ENCODE peak calls at places on chromosomes 11 and 22, in four cellular contexts. K is fibroblast of pulmonary artery, W is fibroblast of the aortic adventitia, C is astrocyte of the cerebellum. F is an unnamed sample.

GRCh38 chr22:19448076-19448607 is 631 bp upstream of the C22orf39 start:
- DNase-seq in C (no peak), W (peak; percentile 65), K (peak; percentile 70), F (peak; percentile 31)

GRCh38 chr11:115919341-115920086 is 415.3 kb upstream of the CADM1 start:
- DNase-seq in K (peak; percentile 7), W (no peak), C (no peak), F (peak; percentile 92)

GRCh38 chr11:75302346-75302745 is 49.1 kb downstream of the ARRB1 start:
- DNase-seq in C (no peak), W (no peak), K (no peak), F (no peak)

GRCh38 chr11:67071420-67072284 is 15.0 kb downstream of the RHOD start:
- DNase-seq in W (peak; percentile 65), K (peak; percentile 72), C (peak; percentile 38), F (no peak)

GRCh38 chr11:134758342-134758931 is 346.4 kb upstream of the B3GAT1 start:
- DNase-seq in C (no peak), W (no peak), K (no peak), F (no peak)

GRCh38 chr11:74739546-74740270 is 8.5 kb upstream of the CHRDL2 start:
- DNase-seq in W (peak; percentile 75), C (peak; percentile 32), K (peak; percentile 79), F (no peak)

GRCh38 chr11:119844808-119845207 is 115.8 kb upstream of the NECTIN1 start:
- DNase-seq in K (no peak), W (no peak), C (no peak), F (no peak)

GRCh38 chr22:40679964-40680818 is 907 bp downstream of the MCHR1 start:
- DNase-seq in K (peak; percentile 46), W (peak; percentile 18), C (no peak), F (no peak)

GRCh38 chr11:79971255-79971654 is 530.4 kb upstream of the TENM4 start:
- DNase-seq in C (no peak), W (no peak), K (no peak), F (no peak)

GRCh38 chr11:75246673-75247350 is 6.2 kb downstream of the TPBGL start:
- DNase-seq in K (no peak), C (no peak), W (no peak), F (no peak)

GRCh38 chr11:20444537-20444936 is 57.0 kb downstream of the PRMT3 start:
- DNase-seq in K (no peak), C (no peak), W (no peak), F (no peak)

GRCh38 chr11:13682212-13682611 is 13.7 kb downstream of the FAR1 start:
- DNase-seq in W (peak; percentile 11), K (no peak), C (no peak), F (no peak)

GRCh38 chr11:60771879-60772525 is 13.1 kb upstream of the MS4A10 start:
- DNase-seq in W (no peak), K (no peak), C (no peak), F (no peak)

GRCh38 chr11:76626921-76627391 is 43.6 kb downstream of the LRRC32 start:
- DNase-seq in C (peak; percentile 78), K (no peak), W (no peak), F (no peak)

GRCh38 chr22:36865346-36865745 is 4.5 kb downstream of the NCF4 start:
- DNase-seq in K (peak; percentile 35), W (no peak), C (no peak), F (no peak)

GRCh38 chr11:9142732-9143131 is 51.3 kb upstream of the SCUBE2 start:
- DNase-seq in W (no peak), K (no peak), C (no peak), F (no peak)

GRCh38 chr22:35995772-35996171 is 32.9 kb downstream of the RBFOX2 start:
- DNase-seq in C (peak; percentile 95), W (peak; percentile 99), K (peak; percentile 97), F (no peak)

GRCh38 chr22:31350410-31350863 is 4.3 kb upstream of the PATZ1 start:
- DNase-seq in C (no peak), W (no peak), K (peak; percentile 31), F (no peak)

GRCh38 chr11:84420261-84420660 is 1134.1 kb upstream of the CCDC90B start:
- DNase-seq in W (peak; percentile 8), C (no peak), K (no peak), F (no peak)

GRCh38 chr11:520428-521178 is 13.6 kb upstream of the RNH1 start:
- DNase-seq in W (no peak), K (no peak), C (no peak), F (no peak)

GRCh38 chr11:76329084-76329648 is 51.8 kb downstream of the THAP12 start:
- DNase-seq in K (peak; percentile 56), C (peak; percentile 28), W (no peak), F (peak; percentile 18)

GRCh38 chr11:1546536-1547466 is 25.3 kb downstream of the DUSP8 start:
- DNase-seq in W (no peak), C (no peak), K (peak; percentile 22), F (no peak)

GRCh38 chr22:19970479-19971275 is 29.1 kb upstream of the TXNRD2 start:
- DNase-seq in K (peak; percentile 64), C (no peak), W (peak; percentile 62), F (no peak)

GRCh38 chr11:23112987-23113886 is 253.0 kb upstream of the CCDC179 start:
- DNase-seq in W (peak; percentile 44), K (peak; percentile 65), C (peak; percentile 42), F (peak; percentile 46)

GRCh38 chr11:67504023-67504949 is 877 bp downstream of the PITPNM1 start:
- DNase-seq in K (peak; percentile 24), W (no peak), C (no peak), F (no peak)

GRCh38 chr11:44364596-44364995 is 54.7 kb upstream of the ALX4 start:
- DNase-seq in C (no peak), W (no peak), K (no peak), F (no peak)

GRCh38 chr11:105132716-105133511 is 6.7 kb downstream of the CARD18 start:
- DNase-seq in K (peak; percentile 90), C (peak; percentile 4), W (peak; percentile 36), F (no peak)

GRCh38 chr11:77883775-77884174 is 62.8 kb downstream of the AAMDC start:
- DNase-seq in W (no peak), C (no peak), K (no peak), F (no peak)

GRCh38 chr11:126366064-126366822 is 10.8 kb downstream of the ST3GAL4 start:
- DNase-seq in K (no peak), W (no peak), C (no peak), F (no peak)

GRCh38 chr11:12800032-12800671 is 125.9 kb downstream of the TEAD1 start:
- DNase-seq in W (peak; percentile 62), C (no peak), K (peak; percentile 56), F (peak; percentile 82)

GRCh38 chr11:117454564-117454917 is 126.9 kb downstream of the CEP164 start:
- DNase-seq in C (no peak), K (no peak), W (no peak), F (no peak)

GRCh38 chr11:2451916-2452694 is 7.3 kb downstream of the KCNQ1 start:
- DNase-seq in C (no peak), K (no peak), W (peak; percentile 6), F (no peak)

GRCh38 chr22:46706060-46706459 is 32.0 kb downstream of the CERK start:
- DNase-seq in W (no peak), C (no peak), K (no peak), F (no peak)

GRCh38 chr22:46703996-46704370 is 34.1 kb downstream of the CERK start:
- DNase-seq in C (no peak), W (no peak), K (no peak), F (no peak)

GRCh38 chr22:46707305-46707704 is 30.7 kb downstream of the CERK start:
- DNase-seq in K (no peak), W (no peak), C (no peak), F (no peak)

GRCh38 chr22:46701262-46701661 is 36.8 kb downstream of the CERK start:
- DNase-seq in K (no peak), C (no peak), W (no peak), F (no peak)

DNA sequence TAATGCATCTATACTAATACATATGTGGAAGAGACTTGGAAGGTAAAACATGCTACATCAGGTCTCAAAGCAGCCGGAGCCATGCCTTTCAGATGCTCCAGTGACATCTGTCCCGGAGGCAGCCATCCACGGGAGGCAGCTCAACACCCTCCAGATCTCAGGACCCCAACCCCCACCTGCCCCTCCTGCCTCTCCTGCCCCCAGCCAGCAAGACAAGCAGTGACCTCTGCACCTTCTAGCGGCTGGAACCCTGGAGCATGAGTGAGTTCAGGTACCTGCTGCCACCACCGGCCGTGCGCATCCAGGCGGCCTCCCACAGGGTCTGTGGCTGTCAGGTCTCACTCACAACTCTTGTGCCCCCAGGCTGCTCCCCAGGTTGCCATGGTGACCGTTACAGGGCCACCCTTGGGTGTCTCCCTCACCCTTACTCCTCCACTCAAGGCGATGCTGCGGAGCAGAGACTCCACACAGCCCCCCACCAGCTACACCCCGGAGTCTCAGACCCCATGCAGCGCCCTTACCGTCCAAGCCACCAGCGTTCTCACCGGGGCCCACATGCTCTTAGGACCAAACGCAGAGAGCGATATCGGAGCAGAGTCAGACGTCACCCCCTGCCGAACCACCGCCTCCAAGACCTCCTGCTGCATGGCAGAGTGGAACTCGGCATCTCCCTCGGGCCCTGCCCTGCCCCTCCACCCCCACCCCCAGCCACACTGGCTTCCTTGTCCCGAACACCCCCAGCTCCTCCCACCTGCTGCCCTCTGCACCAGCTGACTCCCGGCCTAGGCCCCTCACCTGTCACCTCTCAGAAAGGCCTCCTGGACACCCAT is 34.7 kb downstream of the CERK start:
- DNase-seq in C (no peak), W (no peak), K (no peak), F (no peak)
- H3K4me3 ChIP-seq in C (no peak overlapping the region), W (no peak overlapping the region), K (no peak overlapping the region), F (no peak overlapping the region)

GRCh38 chr11:47867821-47868220 is 19.7 kb upstream of the NUP160 start:
- DNase-seq in K (no peak), W (peak; percentile 38), C (no peak), F (no peak)

GRCh38 chr11:47869548-47870393 is 21.6 kb upstream of the NUP160 start:
- DNase-seq in K (no peak), C (no peak), W (peak; percentile 51), F (no peak)

GRCh38 chr11:47864910-47865309 is 16.8 kb upstream of the NUP160 start:
- DNase-seq in W (no peak), C (no peak), K (no peak), F (no peak)

DNA sequence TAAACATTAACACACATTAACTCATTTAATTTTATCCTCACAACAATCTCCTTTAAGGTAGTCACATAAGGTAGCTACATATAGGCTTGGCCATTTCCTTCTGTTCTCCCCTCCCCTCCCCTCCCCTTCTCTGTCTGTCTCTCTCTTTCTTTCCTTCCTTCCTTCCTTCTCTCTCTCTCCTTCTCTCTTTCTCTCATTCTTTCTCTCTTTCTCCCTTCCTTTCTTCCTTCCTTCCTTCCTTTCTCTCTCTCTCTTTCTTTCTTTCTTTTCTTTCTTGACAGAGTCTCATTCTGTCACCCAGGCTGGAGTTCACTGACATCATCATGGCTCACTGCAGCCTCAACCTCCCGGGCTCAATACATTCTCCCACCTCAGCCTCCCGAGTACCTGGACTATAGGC is 22.3 kb upstream of the NUP160 start:
- DNase-seq in W (no peak), C (no peak), K (no peak), F (no peak)
- TF ChIP-seq CTCF in W (no peak), C (no peak), K (no peak), F (no peak)

GRCh38 chr22:23715811-23716355 is 25.1 kb downstream of the RGL4 start:
- DNase-seq in K (peak; percentile 9), C (no peak), W (peak; percentile 2), F (no peak)
- H3K4me3 ChIP-seq in K (peak overlapping the region; percentile 85), C (peak overlapping the region; percentile 83), W (peak overlapping the region; percentile 87), F (peak overlapping the region; percentile 90)

DNA sequence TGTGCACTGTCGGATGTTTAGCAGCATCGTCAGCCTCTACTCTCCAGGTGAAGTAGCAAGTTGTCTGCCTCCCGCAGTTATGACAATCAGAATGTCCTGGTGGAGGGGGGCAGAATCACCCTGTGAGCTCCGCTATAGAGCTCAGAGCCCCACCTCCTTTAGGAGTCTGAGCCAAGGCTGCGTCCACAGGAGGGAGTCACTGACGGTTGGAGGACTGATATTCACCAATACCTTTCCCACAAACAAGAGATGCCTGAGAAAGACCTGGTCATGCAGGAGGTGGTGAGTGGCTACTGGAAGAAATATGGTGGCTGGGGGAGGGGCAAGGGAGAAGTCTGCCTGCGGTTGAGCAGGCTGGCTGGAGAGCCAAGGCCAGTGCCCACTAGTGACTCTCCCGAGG is 41.7 kb upstream of the ADA2 start:
- DNase-seq in W (no peak), K (no peak), C (no peak), F (no peak)
- TF ChIP-seq CTCF in W (no peak), K (no peak), C (no peak), F (no peak)

F was measured in epithelial cell of proximal tubule.